ENCODE peak calls at places on chromosomes 6 and 20, in six cellular contexts. One of them, this sample, is unnamed.

GRCh38 chr20:52103469-52103910 is 88.1 kb downstream of the ZFP64 start:
- DNase-seq in H7: peak; percentile 85
- DNase-seq in fibroblast of mammary gland: peak; percentile 36
- DNase-seq in ovary: no peak
- DNase-seq in NCI-H2171 treated with DMSO at 0.1 percent for 48 hours: no peak
- DNase-seq in stimulated activated CD4-positive, alpha-beta T cell treated with anti-CD3 and anti-CD28 coated beads, Interleukin-1b, Interleukin-23, amount 100 ng/mL, for 1 hour: no peak
- DNase-seq in this sample: no peak

GRCh38 chr6:111925296-111925695 is 52.0 kb upstream of the FYN start:
- DNase-seq in H7: no peak
- DNase-seq in fibroblast of mammary gland: peak; percentile 76
- DNase-seq in ovary: no peak
- DNase-seq in NCI-H2171 treated with DMSO at 0.1 percent for 48 hours: no peak
- DNase-seq in stimulated activated CD4-positive, alpha-beta T cell treated with anti-CD3 and anti-CD28 coated beads, Interleukin-1b, Interleukin-23, amount 100 ng/mL, for 1 hour: no peak
- DNase-seq in this sample: no peak

GRCh38 chr6:106103728-106104109 is 17.6 kb downstream of the PRDM1 start:
- DNase-seq in H7: no peak
- DNase-seq in fibroblast of mammary gland: no peak
- DNase-seq in ovary: no peak
- DNase-seq in NCI-H2171 treated with DMSO at 0.1 percent for 48 hours: no peak
- DNase-seq in stimulated activated CD4-positive, alpha-beta T cell treated with anti-CD3 and anti-CD28 coated beads, Interleukin-1b, Interleukin-23, amount 100 ng/mL, for 1 hour: no peak
- DNase-seq in this sample: no peak

GRCh38 chr6:23111984-23112383 is 542.6 kb downstream of the HDGFL1 start:
- DNase-seq in H7: no peak
- DNase-seq in fibroblast of mammary gland: peak; percentile 30
- DNase-seq in ovary: no peak
- DNase-seq in NCI-H2171 treated with DMSO at 0.1 percent for 48 hours: no peak
- DNase-seq in stimulated activated CD4-positive, alpha-beta T cell treated with anti-CD3 and anti-CD28 coated beads, Interleukin-1b, Interleukin-23, amount 100 ng/mL, for 1 hour: no peak
- DNase-seq in this sample: no peak

GRCh38 chr6:13488015-13488895 is 855 bp upstream of the GFOD1 start:
- DNase-seq in H7: peak; percentile 74
- DNase-seq in fibroblast of mammary gland: peak; percentile 40
- DNase-seq in ovary: peak; percentile 32
- DNase-seq in NCI-H2171 treated with DMSO at 0.1 percent for 48 hours: no peak
- DNase-seq in stimulated activated CD4-positive, alpha-beta T cell treated with anti-CD3 and anti-CD28 coated beads, Interleukin-1b, Interleukin-23, amount 100 ng/mL, for 1 hour: no peak
- DNase-seq in this sample: peak; percentile 68

GRCh38 chr6:53151676-53152075 is 3.0 kb upstream of the GCM1 start:
- DNase-seq in H7: peak; percentile 35
- DNase-seq in fibroblast of mammary gland: peak; percentile 19
- DNase-seq in ovary: no peak
- DNase-seq in NCI-H2171 treated with DMSO at 0.1 percent for 48 hours: no peak
- DNase-seq in stimulated activated CD4-positive, alpha-beta T cell treated with anti-CD3 and anti-CD28 coated beads, Interleukin-1b, Interleukin-23, amount 100 ng/mL, for 1 hour: no peak
- DNase-seq in this sample: no peak

GRCh38 chr20:25046181-25046641 is 11.7 kb downstream of the ACSS1 start:
- DNase-seq in H7: no peak
- DNase-seq in fibroblast of mammary gland: no peak
- DNase-seq in ovary: no peak
- DNase-seq in NCI-H2171 treated with DMSO at 0.1 percent for 48 hours: no peak
- DNase-seq in stimulated activated CD4-positive, alpha-beta T cell treated with anti-CD3 and anti-CD28 coated beads, Interleukin-1b, Interleukin-23, amount 100 ng/mL, for 1 hour: no peak
- DNase-seq in this sample: peak; percentile 69

GRCh38 chr6:10725046-10725445 is 2.2 kb downstream of the TMEM14C start:
- DNase-seq in H7: no peak
- DNase-seq in fibroblast of mammary gland: no peak
- DNase-seq in ovary: no peak
- DNase-seq in NCI-H2171 treated with DMSO at 0.1 percent for 48 hours: no peak
- DNase-seq in stimulated activated CD4-positive, alpha-beta T cell treated with anti-CD3 and anti-CD28 coated beads, Interleukin-1b, Interleukin-23, amount 100 ng/mL, for 1 hour: no peak
- DNase-seq in this sample: no peak

GRCh38 chr6:1719922-1720321 is 110.2 kb downstream of the FOXC1 start:
- DNase-seq in H7: no peak
- DNase-seq in fibroblast of mammary gland: no peak
- DNase-seq in ovary: no peak
- DNase-seq in NCI-H2171 treated with DMSO at 0.1 percent for 48 hours: no peak
- DNase-seq in stimulated activated CD4-positive, alpha-beta T cell treated with anti-CD3 and anti-CD28 coated beads, Interleukin-1b, Interleukin-23, amount 100 ng/mL, for 1 hour: no peak
- DNase-seq in this sample: no peak

GRCh38 chr6:127146935-127147334 is 28.5 kb downstream of the RSPO3 start:
- DNase-seq in H7: no peak
- DNase-seq in fibroblast of mammary gland: peak; percentile 82
- DNase-seq in ovary: no peak
- DNase-seq in NCI-H2171 treated with DMSO at 0.1 percent for 48 hours: no peak
- DNase-seq in stimulated activated CD4-positive, alpha-beta T cell treated with anti-CD3 and anti-CD28 coated beads, Interleukin-1b, Interleukin-23, amount 100 ng/mL, for 1 hour: no peak
- DNase-seq in this sample: no peak

GRCh38 chr6:109927052-109927451 is 51.1 kb upstream of the GPR6 start:
- DNase-seq in H7: no peak
- DNase-seq in fibroblast of mammary gland: peak; percentile 21
- DNase-seq in ovary: no peak
- DNase-seq in NCI-H2171 treated with DMSO at 0.1 percent for 48 hours: no peak
- DNase-seq in stimulated activated CD4-positive, alpha-beta T cell treated with anti-CD3 and anti-CD28 coated beads, Interleukin-1b, Interleukin-23, amount 100 ng/mL, for 1 hour: no peak
- DNase-seq in this sample: no peak

GRCh38 chr20:63642518-63643247 is 10.5 kb downstream of the STMN3 start:
- DNase-seq in H7: peak; percentile 76
- DNase-seq in fibroblast of mammary gland: no peak
- DNase-seq in ovary: peak; percentile 35
- DNase-seq in NCI-H2171 treated with DMSO at 0.1 percent for 48 hours: peak; percentile 39
- DNase-seq in stimulated activated CD4-positive, alpha-beta T cell treated with anti-CD3 and anti-CD28 coated beads, Interleukin-1b, Interleukin-23, amount 100 ng/mL, for 1 hour: no peak
- DNase-seq in this sample: no peak